ENCODE peak calls at places on chromosomes 4 and X, in four cellular contexts. P is hepatocyte, H is transverse colon, W is left colon. A is an unnamed sample.

GRCh38 chrX:109533631-109534030 is 3.0 kb upstream of the NXT2 start:
- DNase-seq in P (no peak), H (no peak), W (no peak), A (no peak)

GRCh38 chrX:9183481-9183880 is 149.6 kb upstream of the FAM9B start:
- DNase-seq in P (no peak), H (no peak), W (no peak), A (no peak)

GRCh38 chr4:7649741-7650531 is 215.2 kb upstream of the PSAPL1 start:
- DNase-seq in P (no peak), H (peak; percentile 24), W (peak; percentile 46), A (no peak)

GRCh38 chrX:140389331-140389730 is 115.5 kb downstream of the SOX3 start:
- DNase-seq in P (no peak), H (peak; percentile 16), W (no peak), A (no peak)

GRCh38 chrX:31633349-31633748 is 561.5 kb upstream of the FTHL17 start:
- DNase-seq in P (no peak), H (no peak), W (no peak), A (no peak)

GRCh38 chr4:116598155-116598979 is 487.0 kb downstream of the TRAM1L1 start:
- DNase-seq in P (no peak), H (no peak), W (no peak), A (no peak)

GRCh38 chr4:147822128-147822527 is 90.2 kb downstream of the ARHGAP10 start:
- DNase-seq in P (peak; percentile 62), H (peak; percentile 58), W (peak; percentile 68), A (no peak)

GRCh38 chr4:115883251-115883650 is 769.8 kb upstream of the NDST4 start:
- DNase-seq in P (no peak), H (no peak), W (no peak), A (no peak)

GRCh38 chr4:184472540-184473264 is 1.6 kb downstream of the IRF2 start:
- DNase-seq in P (peak; percentile 91), H (peak; percentile 92), W (peak; percentile 92), A (peak; percentile 59)

GRCh38 chr4:149897784-149898183 is 82.1 kb upstream of the IQCM start:
- DNase-seq in P (peak; percentile 23), H (no peak), W (no peak), A (peak; percentile 17)